ENCODE peak calls at places on chromosomes 11 and 22, in eight cellular contexts. A, N, W, F, V, D, P and Z are unnamed samples.

GRCh38 chr11:24779791-24780190 is 282.9 kb downstream of the LUZP2 start:
- DNase-seq in D (no peak), V (no peak), F (peak), N (no peak), W (peak), P (no peak), A (no peak), Z (no peak)

GRCh38 chr11:68461284-68461861 is 821 bp downstream of the PPP6R3 start:
- DNase-seq in W (peak), N (no peak), P (no peak), A (peak), V (no peak), F (peak), D (no peak), Z (no peak)

GRCh38 chr11:44911031-44911814 is 39.5 kb downstream of the TP53I11 start:
- DNase-seq in D (peak), W (peak), P (peak), N (peak), V (peak), A (peak), F (peak), Z (peak)

GRCh38 chr11:44716256-44716655 is 10.5 kb upstream of the TSPAN18 start:
- DNase-seq in F (no peak), V (no peak), W (no peak), D (no peak), N (no peak), P (no peak), A (no peak), Z (no peak)

GRCh38 chr11:58616594-58616993 is 5.9 kb upstream of the CNTF start:
- DNase-seq in P (peak), V (no peak), W (peak), A (no peak), D (no peak), F (no peak), N (peak), Z (no peak)

GRCh38 chr11:61752117-61752924 is at the start of gene MYRF:
- DNase-seq in D (no peak), P (peak), F (peak), W (peak), N (peak), V (peak), A (no peak), Z (no peak)

GRCh38 chr22:46948411-46949144 is 186.1 kb downstream of the TBC1D22A start:
- DNase-seq in V (no peak), F (no peak), W (no peak), D (no peak), P (no peak), N (no peak), A (no peak), Z (no peak)

GRCh38 chr11:37973926-37974325 is 1375.9 kb upstream of the RAG2 start:
- DNase-seq in D (no peak), W (peak), P (no peak), N (no peak), V (no peak), F (no peak), A (no peak), Z (no peak)

GRCh38 chr22:49197500-49197899 is 630.2 kb downstream of the BRD1 start:
- DNase-seq in P (no peak), D (peak), A (no peak), W (no peak), F (peak), V (no peak), N (no peak), Z (no peak)

GRCh38 chr22:49450521-49450920 is 377.2 kb downstream of the BRD1 start:
- DNase-seq in F (no peak), D (no peak), V (no peak), P (no peak), N (no peak), A (no peak), W (no peak), Z (no peak)

GRCh38 chr11:91314521-91314920 is 910.1 kb upstream of the FAT3 start:
- DNase-seq in F (peak), W (no peak), P (no peak), A (no peak), D (no peak), V (no peak), N (no peak), Z (no peak)

DNA sequence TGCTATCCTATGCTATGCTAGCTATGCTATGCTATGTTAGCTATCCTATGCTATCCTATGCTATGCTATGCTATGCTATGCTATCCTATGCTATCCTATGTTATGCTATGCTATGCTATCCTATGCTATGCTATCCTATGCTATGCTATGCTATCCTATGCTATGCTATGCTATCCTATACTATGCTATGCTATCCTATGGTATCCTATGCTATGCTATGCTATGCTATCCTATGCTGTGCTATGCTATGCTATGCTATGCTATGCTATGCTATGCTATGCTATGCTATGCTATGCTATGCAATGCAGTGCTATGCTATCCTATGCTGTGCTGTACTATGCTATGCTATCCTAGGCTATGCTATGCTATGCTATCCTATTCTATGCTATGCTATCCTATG is 8.6 kb upstream of the MS4A1 start:
- DNase-seq in D (no peak), F (no peak), V (no peak), N (no peak), A (no peak), W (no peak), P (no peak), Z (no peak)
- H3K4me3 ChIP-seq in D (no peak), F (no peak), V (no peak), N (no peak), A (no peak), W (no peak), P (no peak), Z (no peak)

GRCh38 chr11:79436911-79437273 is 3.9 kb downstream of the TENM4 start:
- DNase-seq in D (no peak), V (peak), N (no peak), A (no peak), P (no peak), F (no peak), W (no peak), Z (no peak)
- H3K4me3 ChIP-seq in D (peak), V (peak), N (peak), A (no peak), P (peak), F (peak), W (peak), Z (no peak)

DNA sequence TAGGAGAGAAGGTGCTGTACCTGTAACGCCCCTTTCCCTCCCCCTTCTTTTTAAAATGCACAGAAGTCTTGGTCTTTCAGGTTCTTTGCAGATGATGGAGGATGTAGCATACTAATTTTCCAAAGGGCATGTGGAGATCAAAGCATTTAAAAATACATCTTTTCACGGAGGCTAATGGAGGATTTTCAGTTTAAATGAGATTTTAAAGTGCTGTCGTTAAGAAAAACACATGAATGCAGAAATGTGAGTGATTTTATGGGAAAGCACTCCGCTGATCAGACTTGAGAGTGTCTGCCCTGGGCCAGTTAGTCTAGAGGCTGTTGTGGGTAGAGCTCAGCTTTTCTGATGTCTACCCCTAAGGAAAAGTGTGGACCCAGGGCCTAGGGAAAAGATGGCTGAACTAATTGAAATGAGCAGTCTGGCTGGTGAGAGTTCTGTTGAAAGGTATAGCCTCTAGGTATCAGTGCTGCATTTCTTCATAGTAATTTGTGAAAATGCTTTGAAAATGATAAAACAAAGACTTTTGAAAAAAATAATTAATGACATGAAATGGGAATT is 2.5 kb downstream of the AMOTL1 start:
- DNase-seq in N (no peak), F (no peak), W (no peak), A (no peak), D (no peak), V (no peak), P (no peak), Z (no peak)
- H3K4me3 ChIP-seq in N (peak), F (no peak), W (no peak), A (no peak), D (peak), V (peak), P (no peak), Z (peak)

GRCh38 chr22:50620861-50621490 is 7.0 kb downstream of the ARSA start:
- DNase-seq in A (peak), D (no peak), P (peak), V (no peak), F (no peak), W (no peak), N (no peak), Z (no peak)

GRCh38 chr22:50622723-50623327 is 5.1 kb downstream of the ARSA start:
- DNase-seq in P (no peak), F (no peak), D (no peak), W (no peak), N (no peak), A (no peak), V (no peak), Z (peak)

GRCh38 chr22:50624347-50625130 is 3.4 kb downstream of the ARSA start:
- DNase-seq in N (no peak), D (no peak), V (no peak), W (no peak), F (no peak), P (no peak), A (no peak), Z (no peak)

GRCh38 chr22:50621491-50621880 is 6.5 kb downstream of the ARSA start:
- DNase-seq in A (peak), W (no peak), F (no peak), P (no peak), N (no peak), D (no peak), V (no peak), Z (no peak)

GRCh38 chr22:50621948-50622722 is 5.8 kb downstream of the ARSA start:
- DNase-seq in V (no peak), P (no peak), W (no peak), A (peak), F (no peak), D (no peak), N (no peak), Z (no peak)
- H3K4me3 ChIP-seq in V (no peak), P (no peak), W (no peak), A (peak), F (peak), D (no peak), N (peak), Z (no peak)

GRCh38 chr22:19150482-19151328 is 613 bp upstream of the GSC2 start:
- DNase-seq in P (no peak), A (no peak), D (no peak), W (no peak), N (no peak), F (no peak), V (no peak), Z (no peak)
- H3K4me3 ChIP-seq in P (no peak), A (no peak), D (peak), W (no peak), N (no peak), F (no peak), V (no peak), Z (no peak)

GRCh38 chr22:36344106-36344827 is 43.5 kb downstream of the MYH9 start:
- DNase-seq in A (no peak), P (no peak), N (no peak), V (no peak), F (no peak), D (no peak), W (no peak), Z (no peak)
- H3K4me3 ChIP-seq in A (no peak), P (no peak), N (no peak), V (no peak), F (no peak), D (no peak), W (no peak), Z (no peak)